ENCODE peak calls at places on chromosomes 16 and 17, in five cellular contexts. E is activated effector memory CD4-positive, alpha-beta T cell treated with Interleukin-2 at 50 U/mL for 16 hours; Z is aorta; T is activated naive CD4-positive, alpha-beta T cell treated with anti-CD3 and anti-CD28 coated beads, Interleukin-2, amount 50 U/mL, for 72 hours; C is endothelial cell. R is an unnamed sample.
A peak's percentile ranks its signal among the peaks of the same experiment; 100 is the strongest.

GRCh38 chr17:68310141-68310540 is 18.8 kb downstream of the ARSG start:
- DNase-seq in E (peak; percentile 11), Z (no peak), T (no peak), C (no peak), R (no peak)

GRCh38 chr17:74921045-74921681 is 1.9 kb downstream of the USH1G start:
- DNase-seq in E (no peak), Z (no peak), T (no peak), C (no peak), R (peak; percentile 36)

GRCh38 chr17:72461757-72462156 is 340.9 kb downstream of the SOX9 start:
- DNase-seq in E (no peak), Z (no peak), T (no peak), C (no peak), R (no peak)

GRCh38 chr16:49019081-49019633 is 262.5 kb downstream of the CBLN1 start:
- DNase-seq in E (no peak), Z (no peak), T (no peak), C (no peak), R (no peak)

GRCh38 chr16:81616321-81617020 is 162.6 kb upstream of the PLCG2 start:
- DNase-seq in E (peak; percentile 70), Z (peak; percentile 85), T (peak; percentile 63), C (no peak), R (peak; percentile 79)

GRCh38 chr17:39197380-39198185 is at the start of gene CACNB1:
- DNase-seq in E (peak; percentile 58), Z (peak; percentile 94), T (peak; percentile 71), C (peak; percentile 67), R (peak; percentile 82)

GRCh38 chr17:36703860-36704266 is 102.5 kb downstream of the MRM1 start:
- DNase-seq in E (peak; percentile 21), Z (peak; percentile 69), T (peak; percentile 69), C (peak; percentile 83), R (peak; percentile 58)

GRCh38 chr16:49625311-49626035 is 230.4 kb downstream of the ZNF423 start:
- DNase-seq in E (no peak), Z (peak; percentile 27), T (no peak), C (no peak), R (no peak)

GRCh38 chr17:17196776-17197175 is 9.4 kb downstream of the PLD6 start:
- DNase-seq in E (no peak), Z (no peak), T (no peak), C (no peak), R (no peak)

GRCh38 chr17:16197276-16197675 is 18.1 kb downstream of the NCOR1 start:
- DNase-seq in E (no peak), Z (no peak), T (no peak), C (no peak), R (no peak)

GRCh38 chr17:15412606-15413005 is 54.8 kb downstream of the CDRT4 start:
- DNase-seq in E (no peak), Z (no peak), T (no peak), C (no peak), R (no peak)

GRCh38 chr17:34163123-34163522 is 92.0 kb upstream of the CCL2 start:
- DNase-seq in E (no peak), Z (no peak), T (no peak), C (no peak), R (no peak)

GRCh38 chr16:76882105-76882504 is 308.9 kb upstream of the MON1B start:
- DNase-seq in E (no peak), Z (no peak), T (no peak), C (no peak), R (no peak)

GRCh38 chr16:8736123-8736680 is 61.2 kb downstream of the TMEM186 start:
- DNase-seq in E (no peak), Z (no peak), T (no peak), C (no peak), R (no peak)

GRCh38 chr17:4492762-4493561 is 5.7 kb upstream of the SPNS2 start:
- DNase-seq in E (no peak), Z (no peak), T (peak; percentile 36), C (peak; percentile 85), R (no peak)

GRCh38 chr17:70086468-70086867 is 11.4 kb downstream of the KCNJ16 start:
- DNase-seq in E (no peak), Z (no peak), T (no peak), C (no peak), R (no peak)

GRCh38 chr17:44362964-44363612 is 565 bp downstream of the FAM171A2 start:
- DNase-seq in E (peak; percentile 11), Z (peak; percentile 79), T (no peak), C (no peak), R (no peak)

GRCh38 chr16:10817963-10818941 is at the start of gene TVP23A:
- DNase-seq in E (no peak), Z (no peak), T (no peak), C (peak; percentile 33), R (no peak)

GRCh38 chr16:67555795-67556212 is 6.5 kb upstream of the CTCF start:
- DNase-seq in E (no peak), Z (no peak), T (no peak), C (no peak), R (no peak)

R was measured in lower lobe of right lung.